ENCODE peak calls at places on chromosomes 16 and 17, in nine cellular contexts. One of them, this sample, is unnamed.

GRCh38 chr17:36722121-36722902 is 120.9 kb downstream of the MRM1 start:
- DNase-seq in GM23338: peak
- DNase-seq in astrocyte: peak
- DNase-seq in epithelial cell of proximal tubule: no peak
- DNase-seq in fibroblast of pulmonary artery: peak
- DNase-seq in type B pancreatic cell: no peak
- DNase-seq in heart left ventricle: peak
- DNase-seq in GM12865: peak
- DNase-seq in CD8-positive, alpha-beta T cell: peak
- DNase-seq in this sample: no peak

GRCh38 chr17:76202516-76202915 is 37.8 kb downstream of the RNF157 start:
- DNase-seq in GM23338: no peak
- DNase-seq in astrocyte: no peak
- DNase-seq in epithelial cell of proximal tubule: no peak
- DNase-seq in fibroblast of pulmonary artery: no peak
- DNase-seq in type B pancreatic cell: no peak
- DNase-seq in heart left ventricle: no peak
- DNase-seq in GM12865: no peak
- DNase-seq in CD8-positive, alpha-beta T cell: no peak
- DNase-seq in this sample: peak

GRCh38 chr17:7207120-7208001 is 12.3 kb downstream of the DLG4 start:
- DNase-seq in GM23338: no peak
- DNase-seq in astrocyte: no peak
- DNase-seq in epithelial cell of proximal tubule: no peak
- DNase-seq in fibroblast of pulmonary artery: peak
- DNase-seq in type B pancreatic cell: no peak
- DNase-seq in heart left ventricle: no peak
- DNase-seq in GM12865: no peak
- DNase-seq in CD8-positive, alpha-beta T cell: no peak
- DNase-seq in this sample: no peak

GRCh38 chr17:67324330-67324729 is 42.0 kb downstream of the PSMD12 start:
- DNase-seq in GM23338: no peak
- DNase-seq in astrocyte: no peak
- DNase-seq in epithelial cell of proximal tubule: no peak
- DNase-seq in fibroblast of pulmonary artery: no peak
- DNase-seq in type B pancreatic cell: no peak
- DNase-seq in heart left ventricle: no peak
- DNase-seq in GM12865: no peak
- DNase-seq in CD8-positive, alpha-beta T cell: no peak
- DNase-seq in this sample: no peak

GRCh38 chr16:71356051-71356740 is 2.3 kb upstream of the CALB2 start:
- DNase-seq in GM23338: no peak
- DNase-seq in astrocyte: no peak
- DNase-seq in epithelial cell of proximal tubule: no peak
- DNase-seq in fibroblast of pulmonary artery: no peak
- DNase-seq in type B pancreatic cell: no peak
- DNase-seq in heart left ventricle: no peak
- DNase-seq in GM12865: no peak
- DNase-seq in CD8-positive, alpha-beta T cell: no peak
- DNase-seq in this sample: no peak

GRCh38 chr17:12566281-12567002 is 99.2 kb upstream of the MYOCD start:
- DNase-seq in GM23338: peak
- DNase-seq in astrocyte: no peak
- DNase-seq in epithelial cell of proximal tubule: no peak
- DNase-seq in fibroblast of pulmonary artery: no peak
- DNase-seq in type B pancreatic cell: no peak
- DNase-seq in heart left ventricle: no peak
- DNase-seq in GM12865: no peak
- DNase-seq in CD8-positive, alpha-beta T cell: no peak
- DNase-seq in this sample: no peak

GRCh38 chr17:58007781-58008706 is 998 bp upstream of the SRSF1 start:
- DNase-seq in GM23338: peak
- DNase-seq in astrocyte: no peak
- DNase-seq in epithelial cell of proximal tubule: no peak
- DNase-seq in fibroblast of pulmonary artery: no peak
- DNase-seq in type B pancreatic cell: no peak
- DNase-seq in heart left ventricle: no peak
- DNase-seq in GM12865: no peak
- DNase-seq in CD8-positive, alpha-beta T cell: no peak
- DNase-seq in this sample: no peak

GRCh38 chr17:38534498-38534885 is 71.3 kb downstream of the SRCIN1 start:
- DNase-seq in GM23338: no peak
- DNase-seq in astrocyte: no peak
- DNase-seq in epithelial cell of proximal tubule: no peak
- DNase-seq in fibroblast of pulmonary artery: no peak
- DNase-seq in type B pancreatic cell: no peak
- DNase-seq in heart left ventricle: no peak
- DNase-seq in GM12865: no peak
- DNase-seq in CD8-positive, alpha-beta T cell: no peak
- DNase-seq in this sample: no peak

GRCh38 chr17:74115586-74115985 is 87.9 kb upstream of the RPL38 start:
- DNase-seq in GM23338: no peak
- DNase-seq in astrocyte: no peak
- DNase-seq in epithelial cell of proximal tubule: no peak
- DNase-seq in fibroblast of pulmonary artery: no peak
- DNase-seq in type B pancreatic cell: no peak
- DNase-seq in heart left ventricle: no peak
- DNase-seq in GM12865: no peak
- DNase-seq in CD8-positive, alpha-beta T cell: no peak
- DNase-seq in this sample: no peak

GRCh38 chr17:75625813-75626486 is 7.3 kb upstream of the SMIM5 start:
- DNase-seq in GM23338: peak
- DNase-seq in astrocyte: no peak
- DNase-seq in epithelial cell of proximal tubule: no peak
- DNase-seq in fibroblast of pulmonary artery: peak
- DNase-seq in type B pancreatic cell: no peak
- DNase-seq in heart left ventricle: no peak
- DNase-seq in GM12865: peak
- DNase-seq in CD8-positive, alpha-beta T cell: no peak
- DNase-seq in this sample: no peak

GRCh38 chr16:64452446-64452845 is 669.4 kb downstream of the CDH11 start:
- DNase-seq in GM23338: no peak
- DNase-seq in astrocyte: no peak
- DNase-seq in epithelial cell of proximal tubule: no peak
- DNase-seq in fibroblast of pulmonary artery: no peak
- DNase-seq in type B pancreatic cell: no peak
- DNase-seq in heart left ventricle: no peak
- DNase-seq in GM12865: no peak
- DNase-seq in CD8-positive, alpha-beta T cell: no peak
- DNase-seq in this sample: no peak

GRCh38 chr17:17385502-17385901 is 82.3 kb downstream of the NT5M start:
- DNase-seq in GM23338: no peak
- DNase-seq in astrocyte: no peak
- DNase-seq in epithelial cell of proximal tubule: no peak
- DNase-seq in fibroblast of pulmonary artery: no peak
- DNase-seq in type B pancreatic cell: no peak
- DNase-seq in heart left ventricle: peak
- DNase-seq in GM12865: no peak
- DNase-seq in CD8-positive, alpha-beta T cell: no peak
- DNase-seq in this sample: no peak

GRCh38 chr17:76196675-76197074 is 43.6 kb downstream of the RNF157 start:
- DNase-seq in GM23338: no peak
- DNase-seq in astrocyte: no peak
- DNase-seq in epithelial cell of proximal tubule: no peak
- DNase-seq in fibroblast of pulmonary artery: peak
- DNase-seq in type B pancreatic cell: no peak
- DNase-seq in heart left ventricle: peak
- DNase-seq in GM12865: no peak
- DNase-seq in CD8-positive, alpha-beta T cell: no peak
- DNase-seq in this sample: no peak

GRCh38 chr16:29678691-29679267 is at the start of gene QPRT:
- DNase-seq in GM23338: peak
- DNase-seq in astrocyte: peak
- DNase-seq in epithelial cell of proximal tubule: no peak
- DNase-seq in fibroblast of pulmonary artery: peak
- DNase-seq in type B pancreatic cell: peak
- DNase-seq in heart left ventricle: peak
- DNase-seq in GM12865: peak
- DNase-seq in CD8-positive, alpha-beta T cell: no peak
- DNase-seq in this sample: no peak

GRCh38 chr16:75957870-75958269 is 231.6 kb upstream of the CPHXL start:
- DNase-seq in GM23338: no peak
- DNase-seq in astrocyte: no peak
- DNase-seq in epithelial cell of proximal tubule: no peak
- DNase-seq in fibroblast of pulmonary artery: no peak
- DNase-seq in type B pancreatic cell: no peak
- DNase-seq in heart left ventricle: no peak
- DNase-seq in GM12865: no peak
- DNase-seq in CD8-positive, alpha-beta T cell: no peak
- DNase-seq in this sample: no peak

GRCh38 chr16:58513874-58514273 is 1.4 kb upstream of the SETD6 start:
- DNase-seq in GM23338: no peak
- DNase-seq in astrocyte: peak
- DNase-seq in epithelial cell of proximal tubule: no peak
- DNase-seq in fibroblast of pulmonary artery: no peak
- DNase-seq in type B pancreatic cell: no peak
- DNase-seq in heart left ventricle: no peak
- DNase-seq in GM12865: no peak
- DNase-seq in CD8-positive, alpha-beta T cell: no peak
- DNase-seq in this sample: peak

GRCh38 chr16:85631802-85632393 is 18.8 kb downstream of the GSE1 start:
- DNase-seq in GM23338: no peak
- DNase-seq in astrocyte: no peak
- DNase-seq in epithelial cell of proximal tubule: no peak
- DNase-seq in fibroblast of pulmonary artery: no peak
- DNase-seq in type B pancreatic cell: no peak
- DNase-seq in heart left ventricle: no peak
- DNase-seq in GM12865: no peak
- DNase-seq in CD8-positive, alpha-beta T cell: no peak
- DNase-seq in this sample: no peak
- TF ChIP-seq CTCF in GM23338: peak
- TF ChIP-seq CTCF in astrocyte: no peak
- TF ChIP-seq CTCF in epithelial cell of proximal tubule: no peak
- TF ChIP-seq CTCF in fibroblast of pulmonary artery: peak
- TF ChIP-seq CTCF in type B pancreatic cell: no peak
- TF ChIP-seq CTCF in heart left ventricle: no peak
- TF ChIP-seq CTCF in GM12865: no peak
- TF ChIP-seq CTCF in CD8-positive, alpha-beta T cell: no peak
- TF ChIP-seq CTCF in this sample: peak

DNA sequence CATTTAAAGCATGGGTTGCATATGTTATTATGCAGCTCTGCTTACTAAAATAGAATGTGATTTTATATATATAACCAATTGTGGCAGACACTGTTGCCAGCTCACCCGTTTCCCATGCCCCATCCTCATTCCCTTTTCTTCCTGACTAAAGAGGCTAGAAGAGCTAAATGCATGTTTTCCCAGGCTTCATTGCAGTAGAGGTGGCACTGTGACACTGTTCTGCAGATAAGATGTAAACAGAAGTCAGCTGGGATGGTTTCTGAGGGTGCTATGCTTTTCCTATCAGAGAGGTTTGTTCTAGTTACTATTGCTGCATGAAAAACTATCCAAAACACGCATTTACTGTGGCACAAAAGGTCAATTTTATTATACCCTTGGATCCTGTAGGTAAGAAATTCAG is 5.7 kb upstream of the TOB1 start:
- DNase-seq in GM23338: no peak
- DNase-seq in astrocyte: no peak
- DNase-seq in epithelial cell of proximal tubule: no peak
- DNase-seq in fibroblast of pulmonary artery: no peak
- DNase-seq in type B pancreatic cell: no peak
- DNase-seq in heart left ventricle: no peak
- DNase-seq in GM12865: no peak
- DNase-seq in CD8-positive, alpha-beta T cell: no peak
- DNase-seq in this sample: no peak
- TF ChIP-seq CTCF in GM23338: no peak
- TF ChIP-seq CTCF in astrocyte: no peak
- TF ChIP-seq CTCF in epithelial cell of proximal tubule: no peak
- TF ChIP-seq CTCF in fibroblast of pulmonary artery: no peak
- TF ChIP-seq CTCF in type B pancreatic cell: no peak
- TF ChIP-seq CTCF in heart left ventricle: no peak
- TF ChIP-seq CTCF in GM12865: no peak
- TF ChIP-seq CTCF in CD8-positive, alpha-beta T cell: no peak
- TF ChIP-seq CTCF in this sample: no peak

DNA sequence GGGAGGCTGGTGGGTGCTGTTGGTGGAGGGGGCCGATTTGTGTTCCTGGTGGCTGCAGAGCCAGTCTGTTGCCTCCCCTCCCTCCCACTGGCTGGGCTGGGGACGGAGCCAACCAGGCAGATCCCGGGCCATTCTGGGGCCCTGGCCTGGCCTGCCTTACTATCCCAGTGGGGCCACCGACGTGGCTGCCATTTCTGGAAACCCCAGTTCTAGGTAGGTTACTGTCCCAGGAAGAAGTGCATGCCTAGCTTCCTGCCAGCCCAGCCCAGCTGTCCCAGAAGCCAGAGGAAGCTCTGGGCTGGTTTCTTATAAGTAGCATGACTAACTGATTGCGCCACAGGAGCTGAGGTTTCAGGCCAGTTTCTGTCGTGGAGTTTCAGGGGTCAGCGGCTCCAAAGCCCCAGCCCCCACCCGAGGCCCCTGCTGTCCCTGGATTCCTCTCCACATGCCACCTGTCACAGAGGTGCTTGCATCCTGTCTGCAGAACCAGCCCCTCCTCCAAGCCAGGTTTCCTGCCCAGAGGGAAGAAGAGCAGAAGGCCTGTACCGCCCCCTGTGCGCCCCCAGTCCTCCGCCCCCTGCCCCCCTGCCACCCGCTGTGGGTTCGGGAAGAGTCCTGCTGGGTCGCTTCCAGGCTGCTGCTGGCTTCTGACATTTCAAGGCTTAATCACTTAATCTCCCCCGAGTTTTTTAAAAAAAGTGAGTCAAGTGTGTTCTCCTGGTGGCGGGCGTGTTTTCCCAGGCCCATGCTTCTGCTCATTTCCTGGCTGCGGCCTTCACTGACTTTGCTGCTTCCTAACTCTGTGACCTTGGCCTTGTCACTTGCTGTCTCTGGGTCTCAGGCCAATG is 13.2 kb downstream of the IL4R start:
- DNase-seq in GM23338: peak
- DNase-seq in astrocyte: peak
- DNase-seq in epithelial cell of proximal tubule: peak
- DNase-seq in fibroblast of pulmonary artery: peak
- DNase-seq in type B pancreatic cell: no peak
- DNase-seq in heart left ventricle: peak
- DNase-seq in GM12865: peak
- DNase-seq in CD8-positive, alpha-beta T cell: no peak
- DNase-seq in this sample: peak
- TF ChIP-seq CTCF in GM23338: no peak
- TF ChIP-seq CTCF in astrocyte: no peak
- TF ChIP-seq CTCF in epithelial cell of proximal tubule: no peak
- TF ChIP-seq CTCF in fibroblast of pulmonary artery: no peak
- TF ChIP-seq CTCF in type B pancreatic cell: no peak
- TF ChIP-seq CTCF in heart left ventricle: no peak
- TF ChIP-seq CTCF in GM12865: no peak
- TF ChIP-seq CTCF in CD8-positive, alpha-beta T cell: no peak
- TF ChIP-seq CTCF in this sample: peak

DNA sequence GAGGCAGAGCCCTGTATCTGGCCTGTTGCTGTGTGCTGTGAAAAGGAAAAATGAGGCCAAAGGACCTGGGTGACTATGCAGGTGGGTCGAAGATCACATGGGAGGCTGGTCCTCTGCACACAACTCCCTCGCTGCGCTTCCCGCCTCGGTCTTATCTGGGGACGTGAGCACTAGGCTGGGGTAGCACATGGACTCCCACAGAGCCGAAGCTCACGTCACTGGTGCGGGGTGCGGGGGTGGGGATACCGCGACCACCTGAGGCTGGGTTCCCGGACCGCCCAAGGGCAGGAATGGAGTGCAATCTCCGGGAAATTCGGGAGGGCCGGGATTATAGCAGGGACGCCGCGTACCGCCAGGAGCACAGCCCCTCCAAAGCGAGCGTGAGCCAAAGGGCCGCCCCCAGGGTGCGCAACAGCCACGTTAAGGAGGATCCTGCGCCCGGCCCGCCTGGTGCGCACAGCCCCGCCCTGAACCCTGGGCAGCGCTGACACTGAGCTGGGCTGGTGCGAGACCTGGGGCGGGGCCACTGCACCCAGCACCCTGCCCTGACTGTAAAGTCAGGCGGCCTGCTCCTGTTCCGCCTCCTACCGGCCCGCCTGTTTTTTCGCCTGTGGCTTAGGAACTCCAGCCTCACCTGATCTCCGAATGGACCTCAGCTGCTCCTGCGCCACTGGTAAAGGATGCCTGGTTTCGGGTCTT is 4.8 kb downstream of the MT1A start:
- DNase-seq in GM23338: peak
- DNase-seq in astrocyte: peak
- DNase-seq in epithelial cell of proximal tubule: no peak
- DNase-seq in fibroblast of pulmonary artery: peak
- DNase-seq in type B pancreatic cell: no peak
- DNase-seq in heart left ventricle: peak
- DNase-seq in GM12865: peak
- DNase-seq in CD8-positive, alpha-beta T cell: peak
- DNase-seq in this sample: peak
- TF ChIP-seq CTCF in GM23338: peak
- TF ChIP-seq CTCF in astrocyte: no peak
- TF ChIP-seq CTCF in epithelial cell of proximal tubule: peak
- TF ChIP-seq CTCF in fibroblast of pulmonary artery: peak
- TF ChIP-seq CTCF in type B pancreatic cell: peak
- TF ChIP-seq CTCF in heart left ventricle: peak
- TF ChIP-seq CTCF in GM12865: peak
- TF ChIP-seq CTCF in CD8-positive, alpha-beta T cell: peak
- TF ChIP-seq CTCF in this sample: peak

This sample was measured in HFFc6.